ENCODE peak calls at places on chromosomes 2 and 18, in six cellular contexts. I is GM12892, P is PC-9, G is HT1080, J is T-cell, A is M059J. S is an unnamed sample.

GRCh38 chr2:214881647-214882205 is 72.2 kb upstream of the BARD1 start:
- DNase-seq in I (no peak), P (no peak), G (no peak), J (no peak), A (peak), S (no peak)

GRCh38 chr2:68829764-68830163 is 41.4 kb downstream of the BMP10 start:
- DNase-seq in I (no peak), P (no peak), G (no peak), J (no peak), A (no peak), S (no peak)

GRCh38 chr2:136010126-136010525 is 24.7 kb upstream of the DARS1 start:
- DNase-seq in I (no peak), P (no peak), G (peak), J (no peak), A (peak), S (no peak)

GRCh38 chr2:219576505-219577388 is 4.6 kb downstream of the INHA start:
- DNase-seq in I (no peak), P (no peak), G (peak), J (no peak), A (peak), S (no peak)

GRCh38 chr18:79447703-79448367 is 52.1 kb downstream of the NFATC1 start:
- DNase-seq in I (no peak), P (no peak), G (no peak), J (no peak), A (no peak), S (no peak)

GRCh38 chr2:85978883-85979780 is 90.3 kb upstream of the ST3GAL5 start:
- DNase-seq in I (no peak), P (no peak), G (no peak), J (no peak), A (no peak), S (no peak)

GRCh38 chr2:201891676-201892075 is 85.3 kb downstream of the CDK15 start:
- DNase-seq in I (no peak), P (peak), G (peak), J (no peak), A (peak), S (no peak)

GRCh38 chr2:144989580-144990270 is 469.8 kb upstream of the ZEB2 start:
- DNase-seq in I (no peak), P (no peak), G (no peak), J (no peak), A (no peak), S (no peak)

GRCh38 chr2:240199133-240199870 is 58.8 kb upstream of the OTOS start:
- DNase-seq in I (no peak), P (no peak), G (no peak), J (no peak), A (no peak), S (no peak)

GRCh38 chr2:197054437-197054836 is 127.9 kb upstream of the PGAP1 start:
- DNase-seq in I (no peak), P (no peak), G (peak), J (no peak), A (peak), S (no peak)

GRCh38 chr2:1645761-1646476 is 98.4 kb downstream of the PXDN start:
- DNase-seq in I (no peak), P (no peak), G (no peak), J (no peak), A (no peak), S (peak)

GRCh38 chr2:105714141-105714540 is 30.6 kb upstream of the NCK2 start:
- DNase-seq in I (no peak), P (no peak), G (no peak), J (no peak), A (no peak), S (no peak)

GRCh38 chr2:58521803-58522602 is 280.9 kb upstream of the FANCL start:
- DNase-seq in I (no peak), P (no peak), G (no peak), J (no peak), A (peak), S (no peak)

GRCh38 chr2:20485989-20486388 is 39.1 kb downstream of the RHOB start:
- DNase-seq in I (no peak), P (no peak), G (no peak), J (no peak), A (no peak), S (no peak)

GRCh38 chr18:13471495-13471845 is 252.9 kb downstream of the LDLRAD4 start:
- DNase-seq in I (no peak), P (no peak), G (no peak), J (no peak), A (no peak), S (no peak)

GRCh38 chr2:136639651-136640050 is 125.7 kb upstream of the THSD7B start:
- DNase-seq in I (no peak), P (no peak), G (no peak), J (no peak), A (no peak), S (no peak)

GRCh38 chr2:239275871-239276812 is 124.7 kb downstream of the HDAC4 start:
- DNase-seq in I (no peak), P (peak), G (no peak), J (no peak), A (peak), S (peak)

S was measured in B cell.